ENCODE peak calls at places on chromosome 18, in four cellular contexts. O is heart right ventricle, L is caudate nucleus, R is lower lobe of right lung. T is an unnamed sample.

GRCh38 chr18:79200546-79201268 is 131.5 kb downstream of the ATP9B start:
- DNase-seq in L (peak), R (peak), O (no peak), T (no peak)

GRCh38 chr18:79912409-79912991 is 39.0 kb downstream of the SLC66A2 start:
- DNase-seq in L (no peak), R (peak), O (no peak), T (no peak)

GRCh38 chr18:5720132-5720531 is 175.2 kb downstream of the TMEM200C start:
- DNase-seq in O (no peak), L (no peak), R (no peak), T (no peak)

GRCh38 chr18:68429809-68430208 is 285.1 kb downstream of the TMX3 start:
- DNase-seq in O (no peak), R (no peak), L (no peak), T (no peak)

GRCh38 chr18:5894613-5895299 is 566 bp downstream of the TMEM200C start:
- DNase-seq in R (no peak), O (peak), L (no peak), T (no peak)

GRCh38 chr18:41703744-41704530 is 251.1 kb upstream of the PIK3C3 start:
- DNase-seq in R (no peak), L (no peak), O (no peak), T (no peak)

GRCh38 chr18:76265375-76266225 is 229.4 kb downstream of the ZNF516 start:
- DNase-seq in R (peak), L (no peak), O (peak), T (no peak)

GRCh38 chr18:26336572-26336971 is 110.3 kb downstream of the TAF4B start:
- DNase-seq in L (no peak), O (no peak), R (no peak), T (no peak)

GRCh38 chr18:79586436-79587297 is 92.9 kb upstream of the CTDP1 start:
- DNase-seq in R (peak), L (no peak), O (no peak), T (no peak)

GRCh38 chr18:75010725-75011124 is 198.2 kb downstream of the PTGR3 start:
- DNase-seq in R (no peak), O (no peak), L (no peak), T (no peak)

GRCh38 chr18:55351980-55352714 is 235.8 kb downstream of the TCF4 start:
- DNase-seq in R (no peak), O (no peak), L (no peak), T (no peak)

GRCh38 chr18:11323359-11323819 is 174.0 kb upstream of the PIEZO2 start:
- DNase-seq in L (no peak), O (no peak), R (no peak), T (no peak)

GRCh38 chr18:61831071-61831470 is 61.7 kb downstream of the RNF152 start:
- DNase-seq in R (no peak), O (no peak), L (no peak), T (no peak)

GRCh38 chr18:25350561-25351201 is 1.3 kb downstream of the ZNF521 start:
- DNase-seq in R (peak), O (peak), L (peak), T (no peak)

GRCh38 chr18:21194871-21195771 is 46.9 kb upstream of the GREB1L start:
- DNase-seq in O (no peak), L (no peak), R (no peak), T (no peak)

GRCh38 chr18:75065251-75066000 is 143.5 kb downstream of the PTGR3 start:
- DNase-seq in L (no peak), O (no peak), R (no peak), T (no peak)

DNA sequence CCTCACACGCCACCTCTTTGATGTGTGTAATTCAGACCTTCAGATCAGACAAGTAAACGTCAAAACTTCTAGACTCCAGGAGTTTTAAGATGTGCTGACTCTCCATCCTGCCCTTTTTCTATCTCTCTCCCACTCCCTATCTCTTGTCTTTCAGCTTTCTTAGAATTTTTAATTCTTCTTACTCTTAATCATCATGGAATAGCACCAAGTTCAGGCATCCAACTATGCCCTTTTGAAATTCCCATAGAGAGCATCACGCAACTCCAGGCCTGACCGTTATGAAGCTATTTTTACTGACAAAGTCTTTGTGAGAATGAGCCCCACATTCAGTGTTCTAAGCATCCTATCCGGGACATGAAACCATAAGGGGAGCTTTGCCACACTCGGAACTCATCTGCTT is 62.6 kb downstream of the CTAGE1 start:
- DNase-seq in R (no peak), L (no peak), O (no peak), T (no peak)
- H3K27ac ChIP-seq in R (no peak), L (no peak), O (peak), T (no peak)

GRCh38 chr18:13474336-13474735 is 252.0 kb downstream of the FAM210A start:
- DNase-seq in L (no peak), O (no peak), R (no peak), T (no peak)

GRCh38 chr18:13470555-13471494 is 252.3 kb downstream of the LDLRAD4 start:
- DNase-seq in R (peak), O (peak), L (no peak), T (no peak)

GRCh38 chr18:13471971-13472628 is 253.5 kb downstream of the LDLRAD4 start:
- DNase-seq in R (no peak), O (no peak), L (no peak), T (no peak)

GRCh38 chr18:13473751-13474150 is 252.6 kb downstream of the FAM210A start:
- DNase-seq in L (no peak), O (no peak), R (no peak), T (no peak)

DNA sequence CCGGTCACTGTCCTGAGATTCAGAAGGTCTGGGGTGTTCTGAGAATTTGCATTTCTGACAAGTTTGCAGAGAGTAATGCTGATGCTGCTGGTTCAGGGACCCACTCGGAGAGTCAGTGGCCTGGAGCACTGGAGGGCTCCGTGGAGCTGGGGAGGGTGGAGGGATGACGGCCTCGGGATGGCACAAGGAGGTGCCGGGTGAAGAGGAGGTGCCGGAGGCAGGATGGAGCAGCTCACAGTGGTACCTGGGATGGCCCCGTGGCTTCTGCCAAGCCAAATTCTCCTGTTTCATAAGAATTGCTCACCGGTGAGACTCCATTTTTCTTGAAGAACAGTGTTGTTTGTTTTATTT is 252.9 kb downstream of the LDLRAD4 start:
- DNase-seq in O (no peak), R (no peak), L (no peak), T (no peak)
- H3K27ac ChIP-seq in O (peak), R (no peak), L (peak), T (peak)

GRCh38 chr18:56661414-56662101 is 10.4 kb downstream of the WDR7 start:
- DNase-seq in O (no peak), L (no peak), R (no peak), T (no peak)
- H3K27ac ChIP-seq in O (no peak), L (no peak), R (no peak), T (no peak)

GRCh38 chr18:58687871-58688308 is 16.6 kb downstream of the MALT1 start:
- DNase-seq in O (no peak), R (no peak), L (no peak), T (no peak)

GRCh38 chr18:58694221-58694620 is 23.0 kb downstream of the MALT1 start:
- DNase-seq in O (no peak), R (no peak), L (no peak), T (no peak)

GRCh38 chr18:58692420-58693185 is 21.3 kb downstream of the MALT1 start:
- DNase-seq in O (no peak), R (no peak), L (no peak), T (no peak)

GRCh38 chr18:58691256-58691655 is 20.0 kb downstream of the MALT1 start:
- DNase-seq in O (no peak), R (no peak), L (no peak), T (no peak)

DNA sequence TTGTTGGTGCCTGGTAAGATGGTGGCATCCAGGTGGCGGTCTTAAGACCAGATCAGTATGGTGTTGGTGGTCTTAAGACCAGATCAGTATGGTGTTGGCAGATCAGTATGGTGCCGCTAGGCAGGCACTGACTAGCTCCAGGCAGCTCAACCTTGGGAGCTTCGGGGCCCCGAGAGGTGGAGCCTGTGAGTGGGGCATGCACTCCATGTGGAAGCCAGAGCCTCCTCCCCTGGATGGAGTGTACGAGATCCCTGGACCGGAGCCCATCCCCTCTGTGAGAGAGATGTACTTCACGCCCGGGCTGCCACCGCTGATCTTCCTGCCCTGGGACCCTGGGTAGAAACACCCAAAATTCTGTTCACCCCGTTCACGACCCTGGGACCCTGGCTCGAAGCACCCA is 19.0 kb downstream of the MALT1 start:
- DNase-seq in L (no peak), O (no peak), R (no peak), T (no peak)
- H3K27ac ChIP-seq in L (no peak), O (no peak), R (no peak), T (no peak)

GRCh38 chr18:58823385-58823784 is 41.3 kb upstream of the ZNF532 start:
- DNase-seq in R (no peak), L (no peak), O (no peak), T (no peak)
- H3K27ac ChIP-seq in R (no peak), L (no peak), O (no peak), T (no peak)

DNA sequence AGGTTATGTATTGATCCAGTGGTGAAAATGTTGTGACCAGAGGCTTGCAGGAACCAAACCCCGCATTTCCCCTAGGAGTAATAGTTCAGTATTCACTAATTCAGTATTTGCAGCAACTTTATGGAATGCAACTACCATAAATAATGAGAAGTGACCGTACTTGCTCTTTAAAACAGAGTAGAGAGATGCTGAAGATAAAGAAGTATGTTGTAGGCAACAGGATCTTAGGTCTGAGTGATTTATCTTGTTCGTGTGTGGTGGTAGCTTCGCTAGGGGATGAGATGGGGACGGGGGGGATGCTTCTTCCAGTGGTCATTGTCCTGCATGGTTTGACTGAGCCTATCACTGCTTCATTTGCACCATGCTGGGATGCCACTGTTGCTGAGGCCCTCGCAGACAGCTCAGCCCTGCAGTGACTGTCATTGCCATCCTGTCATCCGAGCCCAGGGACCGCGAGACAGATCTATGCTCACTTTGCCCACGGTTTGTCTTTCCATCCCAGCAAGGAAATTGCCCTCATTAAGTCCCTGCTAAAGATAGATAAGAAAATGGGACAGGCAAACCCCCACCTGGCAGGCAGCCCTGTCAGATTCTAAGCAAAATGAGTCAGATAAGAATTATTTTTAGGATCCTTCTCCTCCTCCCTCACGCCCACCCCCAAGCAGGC is 181.3 kb downstream of the CTIF start:
- DNase-seq in R (no peak), L (peak), O (no peak), T (no peak)
- H3K27ac ChIP-seq in R (no peak), L (no peak), O (no peak), T (no peak)